ENCODE peak calls at places on chromosomes 7 and 10, in nine cellular contexts. A is neural progenitor cell, Z is fibroblast of mammary gland, R is heart right ventricle, K is astrocyte of the cerebellum, M is kidney, F is A549, C is heart left ventricle, U is fibroblast of pulmonary artery. I is an unnamed sample.

GRCh38 chr7:138937484-138937883 is 43.7 kb downstream of the KIAA1549 start:
- DNase-seq in A (no peak), Z (no peak), R (no peak), K (no peak), M (no peak), F (no peak), C (no peak), U (no peak), I (no peak)

GRCh38 chr7:156773966-156774365 is 119.0 kb downstream of the LMBR1 start:
- DNase-seq in A (no peak), Z (peak), R (no peak), K (peak), M (no peak), F (no peak), C (no peak), U (no peak), I (no peak)

GRCh38 chr10:60139798-60140566 is 233.6 kb upstream of the CCDC6 start:
- DNase-seq in A (peak), Z (peak), R (no peak), K (peak), M (no peak), F (peak), C (no peak), U (peak), I (no peak)

GRCh38 chr7:101814081-101814995 is 3.1 kb upstream of the CUX1 start:
- DNase-seq in A (peak), Z (peak), R (peak), K (no peak), M (peak), F (peak), C (peak), U (peak), I (no peak)

GRCh38 chr7:132861424-132861823 is 220.5 kb downstream of the CHCHD3 start:
- DNase-seq in A (no peak), Z (no peak), R (no peak), K (no peak), M (no peak), F (no peak), C (no peak), U (no peak), I (no peak)

GRCh38 chr7:979886-980571 is 3.0 kb upstream of the CYP2W1 start:
- DNase-seq in A (peak), Z (no peak), R (no peak), K (no peak), M (peak), F (peak), C (no peak), U (no peak), I (no peak)

GRCh38 chr10:116268976-116269375 is 4.0 kb downstream of the GFRA1 start:
- DNase-seq in A (no peak), Z (no peak), R (no peak), K (no peak), M (no peak), F (peak), C (no peak), U (no peak), I (no peak)

GRCh38 chr10:114683593-114683992 is 25.5 kb upstream of the ABLIM1 start:
- DNase-seq in A (no peak), Z (no peak), R (peak), K (no peak), M (no peak), F (no peak), C (peak), U (no peak), I (no peak)

GRCh38 chr7:55452967-55453366 is 87.8 kb downstream of the LANCL2 start:
- DNase-seq in A (no peak), Z (no peak), R (no peak), K (no peak), M (no peak), F (no peak), C (no peak), U (no peak), I (no peak)

GRCh38 chr10:12783326-12783725 is 218.2 kb downstream of the CCDC3 start:
- DNase-seq in A (no peak), Z (no peak), R (no peak), K (no peak), M (no peak), F (no peak), C (no peak), U (no peak), I (no peak)

GRCh38 chr10:12787297-12787696 is 214.2 kb downstream of the CCDC3 start:
- DNase-seq in A (no peak), Z (no peak), R (no peak), K (no peak), M (no peak), F (no peak), C (no peak), U (no peak), I (no peak)

GRCh38 chr10:12784646-12785045 is 216.9 kb downstream of the CCDC3 start:
- DNase-seq in A (no peak), Z (no peak), R (no peak), K (no peak), M (no peak), F (no peak), C (no peak), U (no peak), I (no peak)

GRCh38 chr10:12788277-12788676 is 213.2 kb downstream of the CCDC3 start:
- DNase-seq in A (no peak), Z (no peak), R (no peak), K (no peak), M (no peak), F (no peak), C (no peak), U (no peak), I (no peak)

GRCh38 chr10:12785338-12785934 is 216.1 kb downstream of the CCDC3 start:
- DNase-seq in A (peak), Z (no peak), R (no peak), K (no peak), M (no peak), F (no peak), C (no peak), U (no peak), I (no peak)
- H3K4me3 ChIP-seq in A (no peak), Z (no peak), R (no peak), K (no peak), M (no peak), F (no peak), C (no peak), U (no peak), I (no peak)

DNA sequence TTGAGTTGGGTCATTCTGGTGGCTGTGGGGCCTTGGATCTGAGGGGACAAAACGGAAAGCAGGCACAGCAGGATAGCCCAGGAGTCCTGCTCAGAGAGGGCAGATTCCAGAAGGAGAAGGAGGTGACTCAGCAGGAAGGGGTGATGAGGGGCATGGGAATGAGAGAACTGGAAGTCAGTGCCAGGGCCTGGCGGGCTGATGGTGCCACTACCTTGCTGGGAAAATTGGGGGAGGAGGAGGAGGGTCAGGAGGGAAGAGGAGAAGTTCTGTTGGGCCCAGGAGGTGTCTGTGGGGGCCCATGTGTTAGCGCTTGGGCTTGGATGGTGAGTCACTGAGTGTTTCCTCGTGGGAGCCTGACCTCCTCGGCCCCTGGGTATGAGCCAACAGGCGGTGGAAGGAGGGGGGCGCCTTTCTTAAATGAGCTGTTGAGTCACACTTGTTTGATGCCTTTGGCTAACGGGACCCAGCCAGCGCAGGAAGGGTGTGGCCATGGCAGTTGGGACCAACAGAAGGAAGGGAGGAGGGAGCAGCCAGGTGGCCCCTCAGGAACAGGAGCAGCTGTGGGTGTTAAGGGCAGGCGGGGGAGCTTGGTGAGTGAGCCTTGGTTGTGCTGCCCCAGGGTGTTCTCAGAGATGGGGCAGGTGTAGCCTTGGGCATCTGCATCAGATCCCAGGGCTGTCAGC is 130.0 kb upstream of the BTBD16 start:
- DNase-seq in A (no peak), Z (peak), R (peak), K (no peak), M (peak), F (peak), C (peak), U (peak), I (peak)
- TF ChIP-seq CTCF in A (no peak), Z (no peak), R (no peak), K (no peak), M (no peak), F (no peak), C (no peak), U (no peak), I (no peak)

DNA sequence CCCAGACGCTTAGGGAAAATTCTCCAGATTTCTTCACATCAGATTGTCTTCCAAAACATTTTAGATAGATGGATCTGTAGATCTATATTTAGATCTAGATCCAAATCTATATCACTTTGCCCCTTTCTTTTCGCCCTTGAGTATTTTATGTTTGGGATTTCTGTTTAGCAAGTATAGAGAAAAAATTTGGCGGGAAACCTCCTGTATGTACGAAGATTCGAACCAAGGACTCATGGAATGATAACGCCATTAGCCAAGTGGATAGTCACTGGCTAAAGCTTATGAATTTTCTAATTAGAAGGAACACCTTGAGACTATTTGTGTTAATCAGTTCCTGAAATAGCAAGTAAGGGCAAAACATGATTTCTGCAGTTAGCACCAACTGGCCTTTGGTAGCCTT is 1.2 kb downstream of the THNSL1 start:
- DNase-seq in A (no peak), Z (no peak), R (no peak), K (no peak), M (no peak), F (no peak), C (no peak), U (no peak), I (no peak)
- H3K4me3 ChIP-seq in A (peak), Z (no peak), R (no peak), K (no peak), M (peak), F (peak), C (no peak), U (peak), I (peak)

GRCh38 chr7:124031919-124032318 is 948 bp downstream of the TMEM229A start:
- DNase-seq in A (peak), Z (no peak), R (no peak), K (no peak), M (peak), F (no peak), C (no peak), U (no peak), I (no peak)

GRCh38 chr7:124033807-124034753 is 1.2 kb upstream of the TMEM229A start:
- DNase-seq in A (no peak), Z (no peak), R (no peak), K (no peak), M (no peak), F (no peak), C (no peak), U (no peak), I (no peak)

GRCh38 chr7:124033093-124033806 is 383 bp upstream of the TMEM229A start:
- DNase-seq in A (peak), Z (no peak), R (peak), K (no peak), M (peak), F (no peak), C (peak), U (peak), I (no peak)

GRCh38 chr7:124031406-124031805 is 1.5 kb downstream of the TMEM229A start:
- DNase-seq in A (no peak), Z (no peak), R (no peak), K (no peak), M (no peak), F (no peak), C (no peak), U (no peak), I (no peak)

DNA sequence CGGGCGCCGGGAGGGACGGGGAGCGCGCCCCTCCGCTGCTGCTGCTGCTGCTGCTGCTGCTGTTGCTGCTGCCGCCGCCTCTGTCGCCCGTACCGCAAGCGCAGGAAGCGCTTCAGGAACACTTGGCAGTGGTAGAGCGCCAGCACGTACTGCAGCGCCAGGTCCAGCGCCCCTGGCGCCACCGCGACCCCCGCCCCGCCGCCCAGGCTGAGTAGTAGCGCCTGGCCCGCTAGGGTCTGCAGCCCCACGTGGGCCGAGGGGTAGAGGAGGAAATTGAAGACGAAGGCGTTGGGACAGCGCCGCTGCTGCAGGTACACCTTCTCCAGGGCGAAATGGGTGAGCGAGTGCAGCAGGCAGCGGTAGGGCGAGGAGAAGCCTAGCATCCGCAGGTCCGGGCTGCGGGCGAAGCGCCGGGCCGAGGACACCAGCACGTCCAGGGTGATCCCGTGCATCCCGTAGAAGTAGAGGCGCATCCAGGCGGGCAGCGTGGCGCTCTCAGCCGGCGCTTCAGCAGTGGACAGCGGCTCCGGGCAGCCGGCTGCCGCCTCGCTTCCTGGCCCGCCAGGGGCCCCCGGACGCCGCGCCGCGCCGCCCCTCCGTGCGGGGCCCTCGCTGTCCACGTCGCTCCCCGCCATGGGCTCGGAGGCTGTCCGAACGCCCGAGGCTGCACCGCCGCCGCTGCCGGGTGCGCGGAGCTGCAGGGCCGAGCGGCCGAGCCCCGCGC is at the start of gene TMEM229A:
- DNase-seq in A (peak), Z (peak), R (peak), K (peak), M (peak), F (peak), C (peak), U (peak), I (no peak)
- TF ChIP-seq CTCF in A (peak), Z (no peak), R (no peak), K (no peak), M (no peak), F (peak), C (no peak), U (no peak), I (no peak)

GRCh38 chr7:130398751-130399150 is 18.5 kb downstream of the CPA1 start:
- DNase-seq in A (no peak), Z (no peak), R (no peak), K (no peak), M (peak), F (no peak), C (no peak), U (no peak), I (no peak)
- H3K4me3 ChIP-seq in A (no peak), Z (no peak), R (no peak), K (no peak), M (no peak), F (no peak), C (no peak), U (no peak), I (no peak)

DNA sequence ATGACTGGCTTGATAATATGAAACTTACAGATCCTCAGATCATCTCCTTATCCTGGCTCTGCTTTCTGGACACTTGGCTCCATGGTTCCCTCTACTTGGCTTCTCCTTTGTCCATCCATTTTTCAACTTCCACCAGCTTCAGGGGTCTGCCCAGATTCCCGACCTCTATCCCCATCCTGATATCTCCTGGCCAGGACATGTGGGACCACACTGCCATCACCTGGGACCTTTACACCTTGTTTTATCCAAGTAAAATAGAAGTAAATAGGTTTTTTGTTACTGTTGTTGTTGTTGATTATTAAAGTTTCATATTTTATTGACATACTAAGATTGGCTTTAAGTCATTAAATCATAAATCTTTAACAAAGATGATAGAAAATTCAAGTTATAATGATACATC is 111.7 kb upstream of the AHR start:
- DNase-seq in A (no peak), Z (no peak), R (no peak), K (no peak), M (no peak), F (no peak), C (no peak), U (no peak), I (no peak)
- TF ChIP-seq CTCF in A (no peak), Z (no peak), R (no peak), K (no peak), M (no peak), F (no peak), C (no peak), U (no peak), I (no peak)

GRCh38 chr7:6513541-6513940 is 37.7 kb downstream of the GRID2IP start:
- DNase-seq in A (no peak), Z (no peak), R (no peak), K (no peak), M (no peak), F (no peak), C (no peak), U (no peak), I (no peak)

GRCh38 chr7:6512892-6513291 is 38.4 kb downstream of the GRID2IP start:
- DNase-seq in A (no peak), Z (no peak), R (no peak), K (no peak), M (no peak), F (no peak), C (no peak), U (no peak), I (no peak)

GRCh38 chr7:6520163-6520981 is 30.9 kb downstream of the GRID2IP start:
- DNase-seq in A (no peak), Z (no peak), R (no peak), K (no peak), M (peak), F (no peak), C (no peak), U (no peak), I (no peak)

GRCh38 chr7:6510476-6511133 is 40.7 kb downstream of the GRID2IP start:
- DNase-seq in A (no peak), Z (no peak), R (no peak), K (no peak), M (no peak), F (no peak), C (no peak), U (no peak), I (no peak)

DNA sequence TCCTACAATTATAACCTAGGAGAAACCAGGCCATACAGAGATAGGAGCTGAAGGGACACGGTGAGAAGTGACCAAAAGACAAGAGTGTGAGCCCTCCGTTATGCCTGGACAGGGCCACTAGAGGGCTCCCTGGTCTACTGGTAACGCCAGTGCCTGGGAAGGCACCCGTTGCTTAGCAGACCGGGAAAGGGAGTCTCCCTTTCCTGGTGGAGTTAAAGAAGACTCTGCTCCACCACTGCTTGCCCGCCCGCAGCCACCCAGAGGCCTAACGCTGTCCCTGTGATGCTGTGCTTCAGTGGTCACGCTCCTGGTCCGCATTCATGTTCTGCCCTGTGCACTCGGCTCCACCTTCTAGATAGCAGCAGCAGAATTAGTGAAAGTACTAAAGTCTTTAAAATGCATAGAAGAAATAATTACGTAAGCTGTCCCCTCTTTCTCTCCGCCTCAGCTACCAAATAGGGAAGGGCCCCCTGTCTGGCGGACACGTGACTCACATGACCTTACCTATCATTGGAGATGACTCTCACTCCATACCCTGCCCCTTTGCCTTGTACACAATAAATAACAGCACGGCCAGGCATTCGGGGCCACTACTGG is 34.8 kb downstream of the GRID2IP start:
- DNase-seq in A (peak), Z (peak), R (peak), K (peak), M (peak), F (peak), C (peak), U (peak), I (peak)
- H3K4me3 ChIP-seq in A (no peak), Z (peak), R (no peak), K (no peak), M (peak), F (no peak), C (peak), U (no peak), I (peak)

GRCh38 chr10:89705466-89705865 is 4.1 kb downstream of the KIF20B start:
- DNase-seq in A (no peak), Z (no peak), R (no peak), K (no peak), M (no peak), F (no peak), C (no peak), U (no peak), I (no peak)

GRCh38 chr10:89702121-89702480 is 711 bp downstream of the KIF20B start:
- DNase-seq in A (peak), Z (peak), R (no peak), K (no peak), M (no peak), F (no peak), C (no peak), U (no peak), I (peak)

GRCh38 chr10:89707372-89707771 is 6.0 kb downstream of the KIF20B start:
- DNase-seq in A (no peak), Z (no peak), R (no peak), K (no peak), M (no peak), F (no peak), C (no peak), U (no peak), I (no peak)

GRCh38 chr10:89701238-89702120 is at the start of gene KIF20B:
- DNase-seq in A (peak), Z (peak), R (peak), K (peak), M (peak), F (peak), C (peak), U (peak), I (peak)

GRCh38 chr10:89706011-89706410 is 4.6 kb downstream of the KIF20B start:
- DNase-seq in A (no peak), Z (peak), R (no peak), K (peak), M (no peak), F (no peak), C (no peak), U (no peak), I (no peak)
- TF ChIP-seq CTCF in A (no peak), Z (no peak), R (no peak), K (no peak), M (no peak), F (no peak), C (no peak), U (no peak), I (no peak)

GRCh38 chr10:13270877-13271551 is 28.9 kb downstream of the PHYH start:
- DNase-seq in A (no peak), Z (peak), R (no peak), K (no peak), M (no peak), F (peak), C (no peak), U (peak), I (no peak)
- H3K4me3 ChIP-seq in A (no peak), Z (no peak), R (no peak), K (no peak), M (no peak), F (no peak), C (no peak), U (no peak), I (no peak)